ENCODE peak calls at places on chromosomes 12 and 14, in seven cellular contexts. B, V, W, D, Y, R and X are unnamed samples.

GRCh38 chr14:32417956-32418552 is 89.0 kb downstream of the AKAP6 start:
- DNase-seq in B (peak), V (peak), W (peak), D (peak), Y (no peak), R (no peak), X (peak)

GRCh38 chr14:100428727-100429126 is 105.6 kb downstream of the SLC25A47 start:
- DNase-seq in B (no peak), V (no peak), W (no peak), D (no peak), Y (no peak), R (no peak), X (no peak)

GRCh38 chr12:120835657-120836056 is 68.5 kb downstream of the SPPL3 start:
- DNase-seq in B (no peak), V (no peak), W (no peak), D (no peak), Y (no peak), R (peak), X (no peak)

GRCh38 chr14:93033983-93034670 is 81.6 kb downstream of the ITPK1 start:
- DNase-seq in B (no peak), V (no peak), W (no peak), D (no peak), Y (peak), R (peak), X (no peak)

GRCh38 chr12:30882706-30883105 is 43.8 kb upstream of the TSPAN11 start:
- DNase-seq in B (no peak), V (no peak), W (no peak), D (no peak), Y (no peak), R (no peak), X (no peak)

GRCh38 chr14:26008290-26008689 is 589.5 kb downstream of the NOVA1 start:
- DNase-seq in B (no peak), V (peak), W (no peak), D (no peak), Y (no peak), R (peak), X (no peak)

GRCh38 chr14:99327458-99328250 is 55.7 kb upstream of the BCL11B start:
- DNase-seq in B (no peak), V (no peak), W (no peak), D (no peak), Y (no peak), R (no peak), X (no peak)

GRCh38 chr12:66678640-66679268 is at the start of gene GRIP1:
- DNase-seq in B (no peak), V (no peak), W (no peak), D (no peak), Y (no peak), R (no peak), X (no peak)

GRCh38 chr14:93707475-93707874 is 80.8 kb downstream of the PRIMA1 start:
- DNase-seq in B (no peak), V (no peak), W (no peak), D (no peak), Y (no peak), R (no peak), X (no peak)

GRCh38 chr14:76011959-76012802 is 26.6 kb downstream of the IFT43 start:
- DNase-seq in B (peak), V (no peak), W (peak), D (peak), Y (no peak), R (no peak), X (no peak)

GRCh38 chr12:81095470-81096232 is 17.8 kb downstream of the ACSS3 start:
- DNase-seq in B (no peak), V (no peak), W (no peak), D (no peak), Y (no peak), R (no peak), X (no peak)

GRCh38 chr12:24363177-24363754 is 413.8 kb upstream of the SOX5 start:
- DNase-seq in B (no peak), V (no peak), W (no peak), D (no peak), Y (no peak), R (no peak), X (no peak)

GRCh38 chr12:66719862-66720261 is 41.0 kb upstream of the GRIP1 start:
- DNase-seq in B (no peak), V (no peak), W (no peak), D (no peak), Y (no peak), R (no peak), X (no peak)

GRCh38 chr14:76993743-76994142 is 34.8 kb downstream of the IRF2BPL start:
- DNase-seq in B (no peak), V (no peak), W (no peak), D (no peak), Y (no peak), R (no peak), X (no peak)

GRCh38 chr12:48184549-48184922 is 1.1 kb downstream of the CCDC184 start:
- DNase-seq in B (no peak), V (no peak), W (no peak), D (no peak), Y (no peak), R (no peak), X (no peak)

GRCh38 chr14:77889971-77890442 is 90.1 kb downstream of the ADCK1 start:
- DNase-seq in B (no peak), V (no peak), W (no peak), D (peak), Y (no peak), R (no peak), X (no peak)